ENCODE peak calls at places on chromosome 19, in six cellular contexts. N, V, I, H, X and U are unnamed samples. For H3K4me1 and H3K27me3, the result is how much of the 10 kb centered on the place peaks cover.

GRCh38 chr19:28420731-28421550 is 792.0 kb downstream of the UQCRFS1 start:
- DNase-seq in N (no peak), V (no peak), I (no peak), H (no peak), X (no peak), U (no peak)

GRCh38 chr19:17405250-17406038 is at the start of gene BST2:
- DNase-seq in N (peak), V (peak), I (peak), H (peak), X (peak), U (peak)

GRCh38 chr19:17172624-17173345 is 42.4 kb upstream of the USE1 start:
- DNase-seq in N (no peak), V (no peak), I (no peak), H (no peak), X (no peak), U (no peak)

GRCh38 chr19:41998246-41999020 is 4.4 kb upstream of the ATP1A3 start:
- DNase-seq in N (peak), V (peak), I (peak), H (no peak), X (peak), U (peak)

GRCh38 chr19:41355802-41356201 is 2.1 kb upstream of the TGFB1 start:
- DNase-seq in N (no peak), V (no peak), I (no peak), H (no peak), X (no peak), U (no peak)

GRCh38 chr19:38932425-38933179 is 1.9 kb downstream of the MRPS12 start:
- DNase-seq in N (no peak), V (no peak), I (peak), H (no peak), X (peak), U (peak)

GRCh38 chr19:39166571-39167391 is 30.0 kb upstream of the NCCRP1 start:
- DNase-seq in N (peak), V (peak), I (peak), H (peak), X (no peak), U (peak)

GRCh38 chr19:17687857-17688784 is at the start of gene UNC13A:
- DNase-seq in N (peak), V (peak), I (peak), H (peak), X (peak), U (peak)

GRCh38 chr19:55005684-55006488 is 32.2 kb downstream of the GP6 start:
- DNase-seq in N (peak), V (no peak), I (peak), H (peak), X (no peak), U (peak)

GRCh38 chr19:16896098-16896912 is 7.5 kb downstream of the F2RL3 start:
- DNase-seq in N (peak), V (no peak), I (peak), H (peak), X (no peak), U (no peak)

GRCh38 chr19:29277107-29277506 is 64.2 kb upstream of the UQCRFS1 start:
- DNase-seq in N (no peak), V (no peak), I (peak), H (no peak), X (no peak), U (no peak)

GRCh38 chr19:39709026-39709872 is 5.0 kb downstream of the LGALS14 start:
- DNase-seq in N (no peak), V (no peak), I (no peak), H (no peak), X (no peak), U (no peak)

GRCh38 chr19:41116261-41116660 is 2.0 kb downstream of the CYP2F1 start:
- DNase-seq in N (no peak), V (peak), I (no peak), H (no peak), X (no peak), U (no peak)

GRCh38 chr19:7386308-7386707 is 37.6 kb downstream of the ARHGEF18 start:
- DNase-seq in N (no peak), V (no peak), I (no peak), H (no peak), X (no peak), U (no peak)

GRCh38 chr19:17073869-17074627 is 1.2 kb downstream of the HAUS8 start:
- DNase-seq in N (no peak), V (no peak), I (no peak), H (no peak), X (peak), U (no peak)

GRCh38 chr19:23283925-23284324 is 33.7 kb upstream of the ZNF724 start:
- DNase-seq in N (peak), V (peak), I (peak), H (peak), X (peak), U (peak)

GRCh38 chr19:56692496-56692895 is 20.9 kb upstream of the ZNF835 start:
- DNase-seq in N (no peak), V (no peak), I (no peak), H (no peak), X (no peak), U (no peak)

GRCh38 chr19:4596033-4596904 is 36.8 kb upstream of the SEMA6B start:
- DNase-seq in N (no peak), V (no peak), I (peak), H (no peak), X (no peak), U (no peak)

DNA sequence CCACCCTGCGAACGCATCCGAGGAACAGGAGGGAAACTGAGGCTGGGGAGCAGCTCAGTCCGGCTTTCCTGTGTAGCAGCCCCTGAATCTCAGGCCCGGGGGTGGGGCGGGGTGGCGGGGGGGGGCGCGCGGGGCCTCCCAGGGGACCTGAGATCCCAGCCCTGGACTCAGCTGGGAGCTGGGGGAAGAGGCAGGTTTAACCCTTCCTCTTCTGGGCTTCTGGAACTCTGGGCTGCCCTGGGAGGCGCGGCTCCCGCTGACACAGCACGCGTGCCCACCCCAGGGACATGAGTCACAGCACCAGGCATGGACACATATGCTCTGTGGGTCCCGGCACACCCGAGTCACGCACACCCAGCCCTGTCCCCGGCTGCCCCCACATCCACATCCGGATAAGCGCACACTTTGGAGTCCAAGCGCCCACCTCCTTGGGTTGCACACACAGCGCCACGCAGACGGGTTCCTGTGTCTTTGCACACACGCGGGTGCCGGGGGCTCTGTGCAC is 3.5 kb upstream of the CIRBP start:
- DNase-seq in N (peak), V (no peak), I (no peak), H (no peak), X (peak), U (peak)
- H3K4me1 ChIP-seq in N (half or more), V (half or more), I (half or more), H (half or more), X (under half), U (under half)

GRCh38 chr19:50777261-50777660 is 7.0 kb downstream of the GPR32 start:
- DNase-seq in N (no peak), V (no peak), I (no peak), H (no peak), X (no peak), U (no peak)

GRCh38 chr19:50777830-50778303 is 7.6 kb downstream of the GPR32 start:
- DNase-seq in N (no peak), V (no peak), I (peak), H (no peak), X (peak), U (no peak)

GRCh38 chr19:50772408-50773311 is 2.4 kb downstream of the GPR32 start:
- DNase-seq in N (no peak), V (no peak), I (no peak), H (no peak), X (peak), U (no peak)

GRCh38 chr19:50778906-50779430 is 8.7 kb downstream of the GPR32 start:
- DNase-seq in N (no peak), V (no peak), I (peak), H (no peak), X (no peak), U (no peak)

DNA sequence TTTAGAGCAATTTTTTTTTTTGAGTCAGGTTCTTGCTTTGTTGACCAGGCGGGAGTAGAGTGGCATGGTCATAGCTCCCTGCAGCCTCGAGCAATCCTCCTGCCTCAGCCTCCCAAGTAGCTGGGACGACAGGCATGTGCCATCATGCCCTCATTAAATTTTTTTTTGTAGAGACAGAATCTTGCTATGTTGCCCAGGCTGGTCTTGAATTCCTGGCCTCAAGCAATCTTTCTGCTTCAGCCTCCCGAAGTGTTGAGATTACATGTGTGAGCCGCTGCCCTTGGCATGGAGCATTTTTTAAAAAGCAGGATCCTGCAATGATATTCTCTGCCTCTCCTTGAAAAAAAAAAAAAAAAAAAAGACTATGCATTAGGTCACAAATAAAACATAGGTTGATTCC is 5.9 kb downstream of the GPR32 start:
- DNase-seq in N (no peak), V (no peak), I (no peak), H (no peak), X (no peak), U (no peak)
- H3K27me3 ChIP-seq in N (under half), V (under half), I (half or more), H (under half), X (under half), U (half or more)

DNA sequence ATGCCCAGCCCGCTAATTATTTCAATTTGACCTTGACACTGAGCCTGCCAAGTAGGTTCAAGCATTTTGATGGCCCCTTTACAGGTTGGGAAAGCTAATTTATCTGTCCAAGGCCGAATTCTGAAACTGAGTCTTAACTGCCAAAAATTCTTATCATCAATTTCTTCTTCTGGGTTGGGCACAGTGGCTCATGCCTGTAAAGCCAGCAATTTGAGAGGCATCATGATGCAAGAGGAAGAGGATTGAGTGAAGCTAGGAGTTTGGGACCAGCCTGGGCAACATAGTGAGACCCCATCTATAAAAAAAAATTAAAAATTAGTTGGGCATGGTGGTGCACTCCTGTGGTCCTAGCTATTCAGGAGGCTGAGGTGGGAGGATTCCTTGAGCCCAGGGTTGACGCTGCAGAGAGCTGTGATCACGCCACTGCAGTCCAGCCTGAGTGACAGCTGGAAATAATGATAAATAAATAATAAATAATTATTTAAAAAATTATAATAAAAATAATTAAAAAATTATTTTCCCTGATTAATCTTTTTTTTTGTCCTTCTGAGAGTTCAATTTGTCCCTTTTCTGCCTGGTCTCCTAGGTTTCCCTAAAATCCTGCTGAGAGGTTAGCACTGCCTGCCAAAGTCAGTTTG is 1.3 kb upstream of the LDLR start:
- DNase-seq in N (no peak), V (no peak), I (no peak), H (no peak), X (no peak), U (no peak)
- H3K4me1 ChIP-seq in N (under half), V (half or more), I (under half), H (half or more), X (under half), U (under half)

GRCh38 chr19:18802354-18802753 is 11.2 kb upstream of the COMP start:
- DNase-seq in N (peak), V (no peak), I (peak), H (no peak), X (no peak), U (peak)

GRCh38 chr19:18800079-18800478 is 9.0 kb upstream of the COMP start:
- DNase-seq in N (no peak), V (no peak), I (no peak), H (no peak), X (no peak), U (no peak)

GRCh38 chr19:18798384-18799352 is 7.6 kb upstream of the COMP start:
- DNase-seq in N (peak), V (peak), I (peak), H (no peak), X (no peak), U (no peak)

GRCh38 chr19:18800636-18801035 is 9.5 kb upstream of the COMP start:
- DNase-seq in N (no peak), V (no peak), I (no peak), H (no peak), X (no peak), U (no peak)

DNA sequence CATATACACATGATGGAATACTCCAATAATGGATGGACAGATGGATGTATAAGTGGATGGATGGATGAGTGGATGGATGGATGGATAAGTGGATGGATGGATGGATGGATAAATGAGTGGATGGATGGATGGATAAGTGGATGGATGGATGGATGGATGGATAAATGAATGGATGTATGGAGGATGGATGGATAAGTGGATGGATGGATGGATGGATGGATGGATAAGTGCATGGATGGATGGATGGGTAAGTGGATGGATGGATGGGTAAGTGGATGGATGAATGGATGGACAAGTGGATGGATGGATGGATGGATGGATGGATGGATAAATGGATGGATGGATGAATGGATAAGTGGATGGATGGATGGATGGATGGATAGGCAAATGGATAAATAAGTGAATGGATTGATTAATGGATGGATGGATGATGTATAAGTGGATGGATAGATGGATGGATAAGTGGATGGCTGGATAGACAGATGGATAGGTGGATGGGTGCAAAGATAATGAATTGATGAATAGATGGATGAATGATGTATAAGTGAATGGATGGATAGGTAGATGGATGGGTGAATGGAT is 8.4 kb upstream of the COMP start:
- DNase-seq in N (no peak), V (no peak), I (no peak), H (no peak), X (no peak), U (no peak)
- H3K27me3 ChIP-seq in N (under half), V (under half), I (half or more), H (under half), X (under half), U (under half)

GRCh38 chr19:46482645-46483044 is 11.3 kb upstream of the PNMA8A start:
- DNase-seq in N (no peak), V (no peak), I (no peak), H (no peak), X (peak), U (no peak)

GRCh38 chr19:46480409-46480808 is 9.0 kb upstream of the PNMA8A start:
- DNase-seq in N (peak), V (no peak), I (peak), H (no peak), X (peak), U (no peak)

GRCh38 chr19:46481947-46482346 is 10.6 kb upstream of the PNMA8A start:
- DNase-seq in N (no peak), V (no peak), I (no peak), H (no peak), X (peak), U (no peak)

GRCh38 chr19:46478356-46478986 is 7.1 kb upstream of the PNMA8A start:
- DNase-seq in N (no peak), V (no peak), I (peak), H (no peak), X (peak), U (no peak)

GRCh38 chr19:46481187-46481586 is 9.8 kb upstream of the PNMA8A start:
- DNase-seq in N (no peak), V (no peak), I (no peak), H (no peak), X (peak), U (no peak)
- H3K4me1 ChIP-seq in N (under half), V (under half), I (under half), H (under half), X (under half), U (under half)

GRCh38 chr19:3482507-3483225 is 575 bp downstream of the SMIM44 start:
- DNase-seq in N (no peak), V (peak), I (no peak), H (peak), X (no peak), U (no peak)
- H3K27me3 ChIP-seq in N (under half), V (under half), I (under half), H (under half), X (under half), U (under half)